ENCODE peak calls at places on chromosome 18, in ten cellular contexts. One of them, this sample, is unnamed.

GRCh38 chr18:49026501-49027378 is 76.0 kb upstream of the SMAD7 start:
- DNase-seq in GM23338: no peak
- DNase-seq in RWPE2: no peak
- DNase-seq in adrenal gland: no peak
- DNase-seq in GM13977: no peak
- DNase-seq in bronchial epithelial cell: no peak
- DNase-seq in foreskin keratinocyte: no peak
- DNase-seq in HCT116: no peak
- DNase-seq in heart right ventricle: no peak
- DNase-seq in heart left ventricle: no peak
- DNase-seq in this sample: no peak

GRCh38 chr18:36296591-36297418 is 708 bp upstream of the FHOD3 start:
- DNase-seq in heart left ventricle: peak
- DNase-seq in bronchial epithelial cell: peak
- DNase-seq in adrenal gland: peak
- DNase-seq in RWPE2: peak
- DNase-seq in foreskin keratinocyte: no peak
- DNase-seq in GM23338: peak
- DNase-seq in heart right ventricle: peak
- DNase-seq in HCT116: peak
- DNase-seq in GM13977: peak
- DNase-seq in this sample: peak

GRCh38 chr18:78809845-78810244 is 169.8 kb upstream of the SALL3 start:
- DNase-seq in bronchial epithelial cell: no peak
- DNase-seq in adrenal gland: no peak
- DNase-seq in heart right ventricle: no peak
- DNase-seq in GM23338: no peak
- DNase-seq in GM13977: no peak
- DNase-seq in HCT116: no peak
- DNase-seq in foreskin keratinocyte: no peak
- DNase-seq in heart left ventricle: no peak
- DNase-seq in RWPE2: no peak
- DNase-seq in this sample: no peak

GRCh38 chr18:32298289-32298688 is 108.5 kb downstream of the MEP1B start:
- DNase-seq in heart right ventricle: no peak
- DNase-seq in GM23338: no peak
- DNase-seq in heart left ventricle: no peak
- DNase-seq in foreskin keratinocyte: no peak
- DNase-seq in GM13977: no peak
- DNase-seq in adrenal gland: no peak
- DNase-seq in RWPE2: no peak
- DNase-seq in HCT116: no peak
- DNase-seq in bronchial epithelial cell: no peak
- DNase-seq in this sample: no peak

GRCh38 chr18:48161911-48162698 is 231.6 kb upstream of the SMAD2 start:
- DNase-seq in foreskin keratinocyte: no peak
- DNase-seq in HCT116: no peak
- DNase-seq in GM23338: peak
- DNase-seq in heart right ventricle: no peak
- DNase-seq in heart left ventricle: no peak
- DNase-seq in RWPE2: no peak
- DNase-seq in bronchial epithelial cell: no peak
- DNase-seq in GM13977: no peak
- DNase-seq in adrenal gland: no peak
- DNase-seq in this sample: no peak

GRCh38 chr18:75133721-75134645 is 75.0 kb downstream of the PTGR3 start:
- DNase-seq in GM23338: no peak
- DNase-seq in bronchial epithelial cell: no peak
- DNase-seq in GM13977: no peak
- DNase-seq in RWPE2: no peak
- DNase-seq in heart left ventricle: no peak
- DNase-seq in foreskin keratinocyte: no peak
- DNase-seq in heart right ventricle: no peak
- DNase-seq in HCT116: no peak
- DNase-seq in adrenal gland: no peak
- DNase-seq in this sample: no peak

GRCh38 chr18:23943104-23943503 is 71.5 kb upstream of the TTC39C start:
- DNase-seq in HCT116: no peak
- DNase-seq in foreskin keratinocyte: no peak
- DNase-seq in heart left ventricle: no peak
- DNase-seq in bronchial epithelial cell: no peak
- DNase-seq in heart right ventricle: no peak
- DNase-seq in GM13977: peak
- DNase-seq in adrenal gland: no peak
- DNase-seq in RWPE2: no peak
- DNase-seq in GM23338: no peak
- DNase-seq in this sample: peak

GRCh38 chr18:47992266-47992665 is 61.8 kb upstream of the SMAD2 start:
- DNase-seq in RWPE2: no peak
- DNase-seq in heart right ventricle: no peak
- DNase-seq in adrenal gland: no peak
- DNase-seq in foreskin keratinocyte: no peak
- DNase-seq in GM23338: no peak
- DNase-seq in HCT116: no peak
- DNase-seq in GM13977: no peak
- DNase-seq in bronchial epithelial cell: no peak
- DNase-seq in heart left ventricle: no peak
- DNase-seq in this sample: no peak

GRCh38 chr18:58402247-58402646 is 226.6 kb downstream of the ALPK2 start:
- DNase-seq in HCT116: no peak
- DNase-seq in foreskin keratinocyte: peak
- DNase-seq in RWPE2: no peak
- DNase-seq in bronchial epithelial cell: peak
- DNase-seq in adrenal gland: peak
- DNase-seq in GM23338: no peak
- DNase-seq in GM13977: no peak
- DNase-seq in heart right ventricle: no peak
- DNase-seq in heart left ventricle: peak
- DNase-seq in this sample: no peak
- TF ChIP-seq CTCF in HCT116: no peak
- TF ChIP-seq CTCF in foreskin keratinocyte: peak
- TF ChIP-seq CTCF in RWPE2: no peak
- TF ChIP-seq CTCF in bronchial epithelial cell: no peak
- TF ChIP-seq CTCF in adrenal gland: no peak
- TF ChIP-seq CTCF in GM23338: no peak
- TF ChIP-seq CTCF in GM13977: no peak
- TF ChIP-seq CTCF in heart right ventricle: no peak
- TF ChIP-seq CTCF in heart left ventricle: no peak
- TF ChIP-seq CTCF in this sample: no peak

GRCh38 chr18:57975805-57976204 is 68.2 kb upstream of the NEDD4L start:
- DNase-seq in heart left ventricle: no peak
- DNase-seq in bronchial epithelial cell: no peak
- DNase-seq in heart right ventricle: no peak
- DNase-seq in GM13977: no peak
- DNase-seq in adrenal gland: no peak
- DNase-seq in HCT116: no peak
- DNase-seq in foreskin keratinocyte: no peak
- DNase-seq in RWPE2: no peak
- DNase-seq in GM23338: no peak
- DNase-seq in this sample: no peak

GRCh38 chr18:57973889-57974288 is 70.1 kb upstream of the NEDD4L start:
- DNase-seq in adrenal gland: no peak
- DNase-seq in GM13977: no peak
- DNase-seq in bronchial epithelial cell: no peak
- DNase-seq in GM23338: no peak
- DNase-seq in heart left ventricle: no peak
- DNase-seq in heart right ventricle: no peak
- DNase-seq in RWPE2: no peak
- DNase-seq in foreskin keratinocyte: no peak
- DNase-seq in HCT116: no peak
- DNase-seq in this sample: no peak

GRCh38 chr18:57969824-57970223 is 74.2 kb upstream of the NEDD4L start:
- DNase-seq in HCT116: no peak
- DNase-seq in RWPE2: no peak
- DNase-seq in GM23338: no peak
- DNase-seq in bronchial epithelial cell: no peak
- DNase-seq in heart right ventricle: no peak
- DNase-seq in foreskin keratinocyte: no peak
- DNase-seq in adrenal gland: no peak
- DNase-seq in heart left ventricle: no peak
- DNase-seq in GM13977: no peak
- DNase-seq in this sample: no peak

GRCh38 chr18:57974585-57974984 is 69.4 kb upstream of the NEDD4L start:
- DNase-seq in bronchial epithelial cell: no peak
- DNase-seq in RWPE2: no peak
- DNase-seq in GM13977: no peak
- DNase-seq in heart left ventricle: no peak
- DNase-seq in GM23338: no peak
- DNase-seq in foreskin keratinocyte: no peak
- DNase-seq in heart right ventricle: no peak
- DNase-seq in HCT116: no peak
- DNase-seq in adrenal gland: no peak
- DNase-seq in this sample: no peak

DNA sequence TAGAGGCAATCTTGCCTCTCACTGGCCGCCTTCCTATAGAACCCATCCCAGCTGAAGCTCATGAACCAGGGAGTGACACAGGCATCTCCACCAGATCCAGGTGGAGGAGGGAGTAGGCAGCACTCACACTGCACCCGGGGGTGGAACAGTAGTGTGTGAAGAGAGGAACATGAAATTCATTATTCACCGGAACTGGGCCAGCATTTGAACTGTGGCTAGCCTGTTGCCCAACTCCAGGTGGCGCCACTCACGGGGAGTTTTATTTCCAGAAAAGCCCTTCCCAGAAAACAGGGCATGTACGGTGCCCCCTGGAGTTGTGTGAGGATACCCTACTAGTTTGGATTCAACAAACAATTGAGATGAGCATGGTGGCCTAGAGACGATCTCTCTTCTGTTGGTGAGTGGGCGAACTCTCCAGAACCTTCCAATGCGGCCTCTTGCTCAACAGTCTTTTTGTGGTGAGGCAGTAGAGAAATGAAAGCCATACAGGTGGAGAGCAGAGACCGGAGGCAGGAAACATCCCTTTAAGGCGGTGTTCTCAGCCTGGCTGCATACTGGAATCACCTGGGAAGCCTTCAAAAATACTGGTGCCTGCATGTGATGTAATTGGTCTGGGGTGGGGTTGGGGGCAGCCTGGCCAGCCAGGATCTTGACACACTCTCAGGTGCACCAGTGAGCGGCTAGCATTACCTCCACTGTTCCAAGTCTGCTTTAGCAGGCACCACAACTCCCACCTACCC is 73.5 kb upstream of the NEDD4L start:
- DNase-seq in GM23338: peak
- DNase-seq in heart right ventricle: no peak
- DNase-seq in bronchial epithelial cell: no peak
- DNase-seq in foreskin keratinocyte: no peak
- DNase-seq in adrenal gland: no peak
- DNase-seq in GM13977: no peak
- DNase-seq in RWPE2: no peak
- DNase-seq in heart left ventricle: no peak
- DNase-seq in HCT116: peak
- DNase-seq in this sample: no peak
- TF ChIP-seq CTCF in GM23338: peak
- TF ChIP-seq CTCF in heart right ventricle: no peak
- TF ChIP-seq CTCF in bronchial epithelial cell: peak
- TF ChIP-seq CTCF in foreskin keratinocyte: peak
- TF ChIP-seq CTCF in adrenal gland: no peak
- TF ChIP-seq CTCF in GM13977: peak
- TF ChIP-seq CTCF in RWPE2: peak
- TF ChIP-seq CTCF in heart left ventricle: no peak
- TF ChIP-seq CTCF in HCT116: peak
- TF ChIP-seq CTCF in this sample: peak

DNA sequence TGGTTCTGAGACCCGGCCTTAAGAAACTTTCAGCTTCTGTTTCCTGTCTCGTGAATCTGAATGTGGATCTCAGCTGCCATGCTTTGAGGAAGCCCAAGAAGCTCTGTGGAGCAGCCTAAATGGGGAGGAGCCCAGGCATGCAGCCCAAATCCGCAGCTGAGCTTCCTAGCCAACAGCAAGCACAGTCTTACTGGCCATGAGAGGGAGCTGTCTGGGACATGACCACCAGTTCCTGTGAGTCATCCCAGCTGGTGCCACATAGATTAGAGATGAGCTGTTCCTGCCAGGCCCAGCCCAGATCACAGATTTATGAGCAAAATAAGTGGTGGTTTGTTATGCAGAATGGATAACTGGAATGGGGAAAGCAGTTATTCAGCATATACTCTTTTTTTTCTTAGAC is 224.4 kb upstream of the APCDD1 start:
- DNase-seq in HCT116: peak
- DNase-seq in bronchial epithelial cell: peak
- DNase-seq in GM13977: no peak
- DNase-seq in RWPE2: no peak
- DNase-seq in heart right ventricle: no peak
- DNase-seq in foreskin keratinocyte: peak
- DNase-seq in adrenal gland: peak
- DNase-seq in heart left ventricle: no peak
- DNase-seq in GM23338: peak
- DNase-seq in this sample: no peak
- TF ChIP-seq CTCF in HCT116: peak
- TF ChIP-seq CTCF in bronchial epithelial cell: peak
- TF ChIP-seq CTCF in GM13977: no peak
- TF ChIP-seq CTCF in RWPE2: peak
- TF ChIP-seq CTCF in heart right ventricle: no peak
- TF ChIP-seq CTCF in foreskin keratinocyte: peak
- TF ChIP-seq CTCF in adrenal gland: peak
- TF ChIP-seq CTCF in heart left ventricle: no peak
- TF ChIP-seq CTCF in GM23338: peak
- TF ChIP-seq CTCF in this sample: no peak

GRCh38 chr18:61953641-61954040 is 60.8 kb upstream of the RNF152 start:
- DNase-seq in GM13977: no peak
- DNase-seq in heart left ventricle: no peak
- DNase-seq in GM23338: no peak
- DNase-seq in HCT116: no peak
- DNase-seq in adrenal gland: no peak
- DNase-seq in heart right ventricle: no peak
- DNase-seq in foreskin keratinocyte: no peak
- DNase-seq in RWPE2: no peak
- DNase-seq in bronchial epithelial cell: no peak
- DNase-seq in this sample: no peak

GRCh38 chr18:61954347-61954746 is 61.5 kb upstream of the RNF152 start:
- DNase-seq in adrenal gland: no peak
- DNase-seq in heart left ventricle: no peak
- DNase-seq in foreskin keratinocyte: no peak
- DNase-seq in heart right ventricle: no peak
- DNase-seq in RWPE2: no peak
- DNase-seq in HCT116: no peak
- DNase-seq in bronchial epithelial cell: no peak
- DNase-seq in GM13977: no peak
- DNase-seq in GM23338: no peak
- DNase-seq in this sample: no peak

GRCh38 chr18:61955644-61956043 is 62.8 kb upstream of the RNF152 start:
- DNase-seq in HCT116: no peak
- DNase-seq in foreskin keratinocyte: no peak
- DNase-seq in heart right ventricle: no peak
- DNase-seq in bronchial epithelial cell: no peak
- DNase-seq in adrenal gland: no peak
- DNase-seq in GM23338: no peak
- DNase-seq in heart left ventricle: no peak
- DNase-seq in GM13977: no peak
- DNase-seq in RWPE2: no peak
- DNase-seq in this sample: no peak

GRCh38 chr18:61953161-61953560 is 60.4 kb upstream of the RNF152 start:
- DNase-seq in GM23338: no peak
- DNase-seq in GM13977: no peak
- DNase-seq in heart right ventricle: no peak
- DNase-seq in foreskin keratinocyte: no peak
- DNase-seq in bronchial epithelial cell: no peak
- DNase-seq in adrenal gland: no peak
- DNase-seq in HCT116: no peak
- DNase-seq in heart left ventricle: no peak
- DNase-seq in RWPE2: no peak
- DNase-seq in this sample: no peak

GRCh38 chr18:61957801-61958516 is 65.2 kb upstream of the RNF152 start:
- DNase-seq in HCT116: no peak
- DNase-seq in GM13977: no peak
- DNase-seq in RWPE2: no peak
- DNase-seq in heart left ventricle: no peak
- DNase-seq in adrenal gland: no peak
- DNase-seq in GM23338: peak
- DNase-seq in foreskin keratinocyte: no peak
- DNase-seq in heart right ventricle: no peak
- DNase-seq in bronchial epithelial cell: no peak
- DNase-seq in this sample: no peak
- TF ChIP-seq CTCF in HCT116: peak
- TF ChIP-seq CTCF in GM13977: no peak
- TF ChIP-seq CTCF in RWPE2: no peak
- TF ChIP-seq CTCF in heart left ventricle: no peak
- TF ChIP-seq CTCF in adrenal gland: no peak
- TF ChIP-seq CTCF in GM23338: peak
- TF ChIP-seq CTCF in foreskin keratinocyte: peak
- TF ChIP-seq CTCF in heart right ventricle: no peak
- TF ChIP-seq CTCF in bronchial epithelial cell: peak
- TF ChIP-seq CTCF in this sample: no peak